ENCODE peak calls at places on chromosomes 13 and 19, in ten cellular contexts. One of them, this sample, is unnamed.

GRCh38 chr19:48490980-48491792 is 20.4 kb downstream of the LMTK3 start:
- DNase-seq in breast epithelium: no peak
- DNase-seq in K562: peak; percentile 83
- DNase-seq in stomach: peak; percentile 56
- DNase-seq in HL-60: no peak
- DNase-seq in sigmoid colon: no peak
- DNase-seq in Panc1: no peak
- DNase-seq in GM12878: no peak
- DNase-seq in GM23338: peak; percentile 88
- DNase-seq in spleen: peak; percentile 84
- DNase-seq in this sample: no peak

GRCh38 chr13:27035892-27036235 is 135.7 kb downstream of the USP12 start:
- DNase-seq in K562: peak; percentile 37
- DNase-seq in sigmoid colon: no peak
- DNase-seq in GM12878: no peak
- DNase-seq in GM23338: no peak
- DNase-seq in spleen: no peak
- DNase-seq in HL-60: no peak
- DNase-seq in Panc1: no peak
- DNase-seq in breast epithelium: no peak
- DNase-seq in stomach: no peak
- DNase-seq in this sample: no peak

GRCh38 chr13:44692173-44692713 is 116.1 kb upstream of the TSC22D1 start:
- DNase-seq in breast epithelium: no peak
- DNase-seq in GM12878: no peak
- DNase-seq in K562: peak; percentile 9
- DNase-seq in sigmoid colon: no peak
- DNase-seq in HL-60: no peak
- DNase-seq in stomach: no peak
- DNase-seq in spleen: no peak
- DNase-seq in Panc1: no peak
- DNase-seq in GM23338: peak; percentile 27
- DNase-seq in this sample: no peak

GRCh38 chr13:51764184-51765141 is 39.5 kb downstream of the DHRS12 start:
- DNase-seq in GM23338: no peak
- DNase-seq in sigmoid colon: peak; percentile 95
- DNase-seq in K562: no peak
- DNase-seq in breast epithelium: no peak
- DNase-seq in stomach: peak; percentile 56
- DNase-seq in Panc1: no peak
- DNase-seq in spleen: no peak
- DNase-seq in GM12878: peak; percentile 65
- DNase-seq in HL-60: no peak
- DNase-seq in this sample: peak; percentile 91

GRCh38 chr19:42397315-42398166 is 7.4 kb upstream of the CNFN start:
- DNase-seq in Panc1: no peak
- DNase-seq in sigmoid colon: no peak
- DNase-seq in HL-60: no peak
- DNase-seq in stomach: no peak
- DNase-seq in spleen: no peak
- DNase-seq in breast epithelium: no peak
- DNase-seq in GM12878: no peak
- DNase-seq in GM23338: no peak
- DNase-seq in K562: peak; percentile 25
- DNase-seq in this sample: no peak

GRCh38 chr13:79735228-79735627 is 254.3 kb downstream of the NDFIP2 start:
- DNase-seq in spleen: no peak
- DNase-seq in HL-60: no peak
- DNase-seq in GM12878: no peak
- DNase-seq in breast epithelium: no peak
- DNase-seq in Panc1: no peak
- DNase-seq in sigmoid colon: peak; percentile 42
- DNase-seq in stomach: no peak
- DNase-seq in K562: no peak
- DNase-seq in GM23338: no peak
- DNase-seq in this sample: no peak

GRCh38 chr13:74574964-74575728 is 440.9 kb upstream of the KLF12 start:
- DNase-seq in GM23338: peak; percentile 35
- DNase-seq in GM12878: no peak
- DNase-seq in K562: no peak
- DNase-seq in breast epithelium: no peak
- DNase-seq in sigmoid colon: no peak
- DNase-seq in stomach: no peak
- DNase-seq in spleen: no peak
- DNase-seq in Panc1: no peak
- DNase-seq in HL-60: no peak
- DNase-seq in this sample: no peak

GRCh38 chr19:7902796-7903243 is 857 bp upstream of the MAP2K7 start:
- DNase-seq in GM23338: no peak
- DNase-seq in K562: peak; percentile 40
- DNase-seq in breast epithelium: no peak
- DNase-seq in stomach: no peak
- DNase-seq in spleen: no peak
- DNase-seq in sigmoid colon: no peak
- DNase-seq in Panc1: no peak
- DNase-seq in GM12878: no peak
- DNase-seq in HL-60: no peak
- DNase-seq in this sample: no peak

GRCh38 chr13:57666554-57666953 is 35.0 kb downstream of the PCDH17 start:
- DNase-seq in GM23338: no peak
- DNase-seq in Panc1: no peak
- DNase-seq in spleen: no peak
- DNase-seq in sigmoid colon: no peak
- DNase-seq in HL-60: no peak
- DNase-seq in K562: no peak
- DNase-seq in GM12878: no peak
- DNase-seq in stomach: no peak
- DNase-seq in breast epithelium: no peak
- DNase-seq in this sample: no peak

GRCh38 chr19:50658438-50659317 is 9.4 kb downstream of the C19orf81 start:
- DNase-seq in breast epithelium: no peak
- DNase-seq in Panc1: no peak
- DNase-seq in HL-60: no peak
- DNase-seq in K562: peak; percentile 97
- DNase-seq in spleen: peak; percentile 82
- DNase-seq in stomach: peak; percentile 37
- DNase-seq in sigmoid colon: no peak
- DNase-seq in GM12878: no peak
- DNase-seq in GM23338: peak; percentile 97
- DNase-seq in this sample: no peak

GRCh38 chr19:57888494-57889231 is at the start of gene ZNF814:
- DNase-seq in stomach: peak; percentile 63
- DNase-seq in GM12878: peak; percentile 55
- DNase-seq in spleen: peak; percentile 91
- DNase-seq in K562: peak; percentile 27
- DNase-seq in Panc1: no peak
- DNase-seq in HL-60: peak; percentile 94
- DNase-seq in sigmoid colon: peak; percentile 87
- DNase-seq in breast epithelium: peak; percentile 89
- DNase-seq in GM23338: peak; percentile 99
- DNase-seq in this sample: peak; percentile 94

GRCh38 chr19:6423499-6424189 is 967 bp downstream of the KHSRP start:
- DNase-seq in breast epithelium: no peak
- DNase-seq in GM12878: no peak
- DNase-seq in stomach: no peak
- DNase-seq in GM23338: peak; percentile 74
- DNase-seq in K562: peak; percentile 76
- DNase-seq in spleen: peak; percentile 83
- DNase-seq in sigmoid colon: peak; percentile 67
- DNase-seq in Panc1: no peak
- DNase-seq in HL-60: peak; percentile 35
- DNase-seq in this sample: no peak

DNA sequence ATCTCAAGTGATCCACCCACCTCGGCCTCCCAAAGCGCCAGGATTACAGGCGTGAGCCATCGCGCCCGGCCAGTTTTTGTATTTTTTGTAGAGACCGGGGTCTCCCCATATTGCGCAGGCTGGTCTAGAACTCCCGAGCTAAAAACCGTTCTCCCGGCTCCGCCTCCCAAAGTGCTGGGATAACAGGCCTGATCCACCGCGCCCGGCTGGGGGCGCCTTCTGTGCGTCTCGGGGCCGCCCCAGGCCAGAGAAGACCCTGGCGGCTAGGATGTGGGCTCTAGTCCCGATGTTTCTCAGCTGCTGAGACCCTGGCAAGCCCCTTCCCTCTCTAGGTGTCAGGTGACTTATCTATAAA is 3.6 kb downstream of the ARHGAP45 start:
- DNase-seq in Panc1: no peak
- DNase-seq in breast epithelium: no peak
- DNase-seq in spleen: peak; percentile 77
- DNase-seq in sigmoid colon: no peak
- DNase-seq in stomach: no peak
- DNase-seq in HL-60: no peak
- DNase-seq in GM12878: no peak
- DNase-seq in K562: no peak
- DNase-seq in GM23338: peak; percentile 86
- DNase-seq in this sample: no peak
- TF ChIP-seq CTCF in Panc1: no peak
- TF ChIP-seq CTCF in breast epithelium: no peak
- TF ChIP-seq CTCF in spleen: no peak
- TF ChIP-seq CTCF in sigmoid colon: no peak
- TF ChIP-seq CTCF in stomach: no peak
- TF ChIP-seq CTCF in HL-60: no peak
- TF ChIP-seq CTCF in GM12878: no peak
- TF ChIP-seq CTCF in K562: no peak
- TF ChIP-seq CTCF in GM23338: peak; percentile 51
- TF ChIP-seq CTCF in this sample: no peak

DNA sequence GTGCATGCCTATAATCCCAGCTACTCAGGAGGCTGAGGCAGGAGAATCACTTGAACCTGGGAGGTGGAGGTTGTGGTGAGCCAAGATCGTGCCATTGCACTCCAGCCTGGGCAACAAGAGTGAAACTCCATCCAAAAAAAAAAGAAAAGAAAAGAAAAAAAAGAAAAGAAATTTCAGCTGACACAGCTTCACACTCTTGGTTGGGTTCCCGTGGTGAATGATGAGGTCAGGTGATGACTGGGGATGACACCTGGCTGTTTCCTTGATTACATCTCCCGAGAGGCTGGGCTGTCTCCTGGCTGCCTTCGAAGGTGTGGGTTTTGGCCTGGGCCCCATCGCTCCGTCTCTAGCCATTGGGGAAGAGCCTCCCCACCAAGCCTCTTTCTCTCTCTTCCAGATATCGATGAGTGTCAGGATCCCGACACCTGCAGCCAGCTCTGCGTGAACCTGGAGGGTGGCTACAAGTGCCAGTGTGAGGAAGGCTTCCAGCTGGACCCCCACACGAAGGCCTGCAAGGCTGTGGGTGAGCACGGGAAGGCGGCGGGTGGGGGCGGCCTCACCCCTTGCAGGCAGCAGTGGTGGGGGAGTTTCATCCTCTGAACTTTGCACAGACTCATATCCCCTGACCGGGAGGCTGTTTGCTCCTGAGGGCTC is 22.0 kb downstream of the LDLR start:
- DNase-seq in stomach: no peak
- DNase-seq in sigmoid colon: no peak
- DNase-seq in HL-60: no peak
- DNase-seq in K562: no peak
- DNase-seq in GM23338: no peak
- DNase-seq in breast epithelium: no peak
- DNase-seq in Panc1: no peak
- DNase-seq in GM12878: no peak
- DNase-seq in spleen: no peak
- DNase-seq in this sample: no peak
- TF ChIP-seq POLR2AphosphoS5 in stomach: no peak
- TF ChIP-seq POLR2AphosphoS5 in sigmoid colon: no peak
- TF ChIP-seq POLR2AphosphoS5 in HL-60: no peak
- TF ChIP-seq POLR2AphosphoS5 in K562: no peak
- TF ChIP-seq POLR2AphosphoS5 in GM23338: no peak
- TF ChIP-seq POLR2AphosphoS5 in breast epithelium: no peak
- TF ChIP-seq POLR2AphosphoS5 in Panc1: no peak
- TF ChIP-seq POLR2AphosphoS5 in GM12878: peak; percentile 19
- TF ChIP-seq POLR2AphosphoS5 in spleen: no peak
- TF ChIP-seq POLR2AphosphoS5 in this sample: no peak

GRCh38 chr19:15368051-15368632 is 11.4 kb downstream of the AKAP8 start:
- DNase-seq in Panc1: no peak
- DNase-seq in HL-60: no peak
- DNase-seq in spleen: peak; percentile 65
- DNase-seq in GM12878: no peak
- DNase-seq in breast epithelium: no peak
- DNase-seq in GM23338: no peak
- DNase-seq in K562: no peak
- DNase-seq in stomach: no peak
- DNase-seq in sigmoid colon: no peak
- DNase-seq in this sample: no peak

GRCh38 chr19:15368798-15369593 is 10.6 kb downstream of the AKAP8 start:
- DNase-seq in breast epithelium: no peak
- DNase-seq in GM12878: no peak
- DNase-seq in K562: no peak
- DNase-seq in HL-60: no peak
- DNase-seq in Panc1: no peak
- DNase-seq in spleen: peak; percentile 69
- DNase-seq in stomach: no peak
- DNase-seq in sigmoid colon: no peak
- DNase-seq in GM23338: no peak
- DNase-seq in this sample: no peak

GRCh38 chr19:15369594-15369891 is 10.0 kb downstream of the AKAP8 start:
- DNase-seq in HL-60: no peak
- DNase-seq in GM12878: no peak
- DNase-seq in breast epithelium: no peak
- DNase-seq in spleen: peak; percentile 62
- DNase-seq in K562: no peak
- DNase-seq in sigmoid colon: no peak
- DNase-seq in stomach: no peak
- DNase-seq in Panc1: no peak
- DNase-seq in GM23338: no peak
- DNase-seq in this sample: no peak

GRCh38 chr19:15367439-15367838 is 12.1 kb downstream of the AKAP8 start:
- DNase-seq in HL-60: no peak
- DNase-seq in spleen: no peak
- DNase-seq in K562: no peak
- DNase-seq in GM12878: no peak
- DNase-seq in Panc1: no peak
- DNase-seq in GM23338: no peak
- DNase-seq in stomach: no peak
- DNase-seq in sigmoid colon: no peak
- DNase-seq in breast epithelium: no peak
- DNase-seq in this sample: no peak

GRCh38 chr19:15365264-15365663 is 14.3 kb downstream of the AKAP8 start:
- DNase-seq in stomach: no peak
- DNase-seq in K562: no peak
- DNase-seq in HL-60: no peak
- DNase-seq in sigmoid colon: no peak
- DNase-seq in spleen: no peak
- DNase-seq in GM23338: no peak
- DNase-seq in breast epithelium: no peak
- DNase-seq in GM12878: no peak
- DNase-seq in Panc1: no peak
- DNase-seq in this sample: no peak
- TF ChIP-seq CTCF in stomach: no peak
- TF ChIP-seq CTCF in K562: no peak
- TF ChIP-seq CTCF in HL-60: no peak
- TF ChIP-seq CTCF in sigmoid colon: no peak
- TF ChIP-seq CTCF in spleen: no peak
- TF ChIP-seq CTCF in GM23338: no peak
- TF ChIP-seq CTCF in breast epithelium: no peak
- TF ChIP-seq CTCF in GM12878: no peak
- TF ChIP-seq CTCF in Panc1: no peak
- TF ChIP-seq CTCF in this sample: no peak

DNA sequence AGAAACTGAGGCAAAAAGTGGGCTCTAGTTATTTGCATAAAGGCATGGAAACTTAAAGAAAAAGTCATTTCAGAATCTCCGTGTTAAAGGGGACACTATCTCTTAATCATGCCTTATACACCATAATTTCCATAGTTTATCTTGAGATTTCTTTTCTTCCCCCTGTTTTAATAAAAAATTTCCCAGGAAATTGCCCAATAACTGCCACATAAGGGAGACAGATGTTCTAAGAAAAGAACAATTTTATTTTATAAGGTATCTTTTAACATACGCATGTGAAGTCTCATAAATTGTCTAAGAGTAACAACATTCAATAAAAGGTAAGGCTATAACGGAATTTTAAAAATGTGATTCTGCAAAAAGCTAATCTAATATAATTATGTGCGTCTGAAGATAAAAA is 371.3 kb downstream of the IRS2 start:
- DNase-seq in GM23338: no peak
- DNase-seq in spleen: no peak
- DNase-seq in sigmoid colon: no peak
- DNase-seq in stomach: no peak
- DNase-seq in HL-60: no peak
- DNase-seq in GM12878: no peak
- DNase-seq in Panc1: no peak
- DNase-seq in breast epithelium: no peak
- DNase-seq in K562: no peak
- DNase-seq in this sample: no peak
- TF ChIP-seq POLR2AphosphoS5 in GM23338: no peak
- TF ChIP-seq POLR2AphosphoS5 in spleen: no peak
- TF ChIP-seq POLR2AphosphoS5 in sigmoid colon: no peak
- TF ChIP-seq POLR2AphosphoS5 in stomach: no peak
- TF ChIP-seq POLR2AphosphoS5 in HL-60: no peak
- TF ChIP-seq POLR2AphosphoS5 in GM12878: no peak
- TF ChIP-seq POLR2AphosphoS5 in Panc1: no peak
- TF ChIP-seq POLR2AphosphoS5 in breast epithelium: no peak
- TF ChIP-seq POLR2AphosphoS5 in K562: no peak
- TF ChIP-seq POLR2AphosphoS5 in this sample: no peak

This sample was measured in esophagus muscularis mucosa.